ENCODE peak calls at places on chromosomes 11 and 22, in ten cellular contexts. G is lower leg skin; K is kidney; F is SW 1271; B is endothelial cell; E is transverse colon; I is activated CD4-positive, alpha-beta T cell treated with anti-CD3 and anti-CD28 coated beads for 4 hours; S is dermis microvascular lymphatic vessel endothelial cell; Y is stimulated activated CD4-positive, alpha-beta T cell treated with anti-CD3 and anti-CD28 coated beads, TNF-alpha, amount 100 ng/mL, for 48 hours; Z is midbrain. U is an unnamed sample.

GRCh38 chr11:11383995-11384394 is 30.9 kb upstream of the CSNK2A3 start:
- DNase-seq in G (no peak), I (no peak), Z (no peak), E (no peak), B (no peak), K (no peak), F (no peak), Y (no peak), S (no peak), U (no peak)

GRCh38 chr11:19939415-19939929 is 220.8 kb downstream of the DBX1 start:
- DNase-seq in F (no peak), Z (no peak), E (no peak), S (no peak), Y (no peak), G (no peak), K (no peak), B (no peak), I (no peak), U (no peak)

GRCh38 chr11:126146454-126147192 is 64.8 kb downstream of the RPUSD4 start:
- DNase-seq in F (no peak), Y (no peak), K (no peak), E (no peak), G (no peak), S (no peak), B (no peak), Z (peak; percentile 50), I (no peak), U (no peak)

GRCh38 chr11:130873766-130874165 is 42.5 kb downstream of the SNX19 start:
- DNase-seq in Z (no peak), E (no peak), S (no peak), F (no peak), B (no peak), G (no peak), K (no peak), Y (no peak), I (no peak), U (no peak)

GRCh38 chr11:67470337-67471002 is 1.4 kb upstream of the TMEM134 start:
- DNase-seq in Y (no peak), F (no peak), K (no peak), B (no peak), E (no peak), S (no peak), I (no peak), Z (no peak), G (no peak), U (no peak)

GRCh38 chr11:126212089-126212660 is 593 bp downstream of the FAM118B start:
- DNase-seq in F (no peak), S (no peak), I (no peak), B (no peak), K (no peak), E (no peak), Y (no peak), Z (no peak), G (no peak), U (no peak)

GRCh38 chr22:30265851-30266444 is 703 bp downstream of the OSM start:
- DNase-seq in Z (no peak), S (no peak), I (peak; percentile 84), G (no peak), B (no peak), K (peak; percentile 89), E (peak; percentile 73), F (no peak), Y (peak; percentile 84), U (peak; percentile 82)

GRCh38 chr11:102116453-102117205 is 6.4 kb downstream of the YAP1 start:
- DNase-seq in I (no peak), G (no peak), E (no peak), B (no peak), Y (no peak), Z (no peak), S (no peak), K (no peak), F (no peak), U (no peak)

GRCh38 chr11:64341429-64341828 is 1.4 kb downstream of the CCDC88B start:
- DNase-seq in S (no peak), Z (no peak), F (no peak), I (no peak), E (no peak), G (no peak), B (no peak), K (peak; percentile 73), Y (no peak), U (no peak)

GRCh38 chr11:90434858-90435257 is 212.0 kb upstream of the CHORDC1 start:
- DNase-seq in S (no peak), I (no peak), B (peak; percentile 30), E (no peak), F (no peak), Y (no peak), Z (peak; percentile 7), K (no peak), G (no peak), U (no peak)

GRCh38 chr11:128525411-128526243 is 61.7 kb downstream of the ETS1 start:
- DNase-seq in K (no peak), B (no peak), I (no peak), S (no peak), Y (no peak), F (no peak), G (no peak), E (no peak), Z (peak; percentile 59), U (no peak)

GRCh38 chr11:368414-369335 is 624 bp upstream of the B4GALNT4 start:
- DNase-seq in S (no peak), K (peak; percentile 81), G (no peak), Z (no peak), Y (no peak), F (no peak), I (no peak), B (no peak), E (no peak), U (peak; percentile 40)

GRCh38 chr22:50569041-50569459 is 6.3 kb upstream of the SYCE3 start:
- DNase-seq in G (no peak), Z (no peak), S (no peak), I (no peak), F (no peak), K (peak; percentile 67), B (no peak), Y (no peak), E (peak; percentile 43), U (no peak)

GRCh38 chr11:63736864-63737263 is 31.7 kb downstream of the ZFTA start:
- DNase-seq in G (no peak), I (no peak), Y (no peak), K (no peak), B (no peak), F (no peak), S (no peak), Z (no peak), E (no peak), U (no peak)

GRCh38 chr11:72333657-72334056 is 89.7 kb upstream of the PHOX2A start:
- DNase-seq in F (no peak), E (no peak), G (no peak), I (peak; percentile 8), Z (no peak), Y (peak; percentile 8), B (peak; percentile 41), S (no peak), K (no peak), U (no peak)

GRCh38 chr11:123581651-123582399 is 72.6 kb downstream of the SCN3B start:
- DNase-seq in S (no peak), B (no peak), G (no peak), K (no peak), F (no peak), E (no peak), Y (no peak), Z (no peak), I (no peak), U (no peak)

GRCh38 chr11:13668957-13669521 is 571 bp downstream of the FAR1 start:
- DNase-seq in F (no peak), S (no peak), G (no peak), Z (no peak), K (peak; percentile 87), I (peak; percentile 47), B (peak; percentile 49), Y (peak; percentile 38), E (peak; percentile 65), U (no peak)

GRCh38 chr22:41996826-41997225 is 1.8 kb upstream of the WBP2NL start:
- DNase-seq in Y (no peak), K (no peak), G (no peak), B (no peak), S (no peak), E (no peak), I (no peak), F (no peak), Z (no peak), U (no peak)

GRCh38 chr22:17091851-17092250 is 7.1 kb downstream of the IL17RA start:
- DNase-seq in B (no peak), F (no peak), I (no peak), Y (no peak), E (no peak), K (no peak), G (no peak), Z (no peak), S (no peak), U (no peak)

GRCh38 chr11:108601150-108601549 is 7.6 kb upstream of the EXPH5 start:
- DNase-seq in Z (no peak), E (no peak), I (no peak), S (no peak), G (no peak), K (no peak), B (no peak), F (no peak), Y (no peak), U (no peak)

GRCh38 chr22:23534851-23535717 is 45.0 kb downstream of the IGLL1 start:
- DNase-seq in E (no peak), K (peak; percentile 72), B (no peak), S (no peak), Y (no peak), F (no peak), G (no peak), I (no peak), Z (no peak), U (no peak)

GRCh38 chr22:20203142-20204099 is 52.6 kb upstream of the CCDC188 start:
- DNase-seq in K (no peak), Y (no peak), Z (no peak), S (no peak), E (no peak), F (no peak), B (no peak), G (no peak), I (no peak), U (peak; percentile 56)

GRCh38 chr22:22578702-22579424 is 19.8 kb upstream of the PRAME start:
- DNase-seq in Z (no peak), F (no peak), K (peak; percentile 87), B (no peak), G (no peak), I (no peak), Y (no peak), E (no peak), S (no peak), U (peak; percentile 47)

GRCh38 chr11:34644669-34645406 is 23.9 kb downstream of the EHF start:
- DNase-seq in S (no peak), G (no peak), I (no peak), E (no peak), K (no peak), B (no peak), Y (no peak), F (no peak), Z (no peak), U (no peak)

GRCh38 chr22:30270841-30271240 is 4.2 kb upstream of the OSM start:
- DNase-seq in F (no peak), I (no peak), B (no peak), Y (no peak), K (peak; percentile 85), Z (peak; percentile 47), G (no peak), S (peak; percentile 85), E (peak; percentile 57), U (peak; percentile 87)

GRCh38 chr11:112555491-112556364 is 295.1 kb upstream of the PLET1 start:
- DNase-seq in Z (peak; percentile 48), S (peak; percentile 25), G (no peak), B (peak; percentile 89), E (peak; percentile 67), K (no peak), I (peak; percentile 71), F (no peak), Y (peak; percentile 65), U (peak; percentile 65)

GRCh38 chr22:25942126-25942988 is 200.4 kb downstream of the MYO18B start:
- DNase-seq in S (no peak), G (no peak), E (no peak), F (no peak), Z (no peak), Y (no peak), I (no peak), K (no peak), B (no peak), U (no peak)

GRCh38 chr22:32245042-32245441 is 10.1 kb downstream of the SLC5A4 start:
- DNase-seq in B (no peak), G (no peak), S (no peak), F (no peak), Z (no peak), I (no peak), Y (no peak), K (no peak), E (no peak), U (no peak)

U was measured in Right ventricle myocardium superior.